ENCODE peak calls at places on chromosomes 2 and 18, in ten cellular contexts. One of them, this sample, is unnamed.

GRCh38 chr2:57720728-57721627 is 325.6 kb upstream of the VRK2 start:
- DNase-seq in GM18507: peak; percentile 8
- DNase-seq in ovary: peak; percentile 22
- DNase-seq in iris pigment epithelial cell: peak; percentile 81
- DNase-seq in aorta: no peak
- DNase-seq in anterior cingulate cortex: peak; percentile 2
- DNase-seq in caudate nucleus: no peak
- DNase-seq in lung: no peak
- DNase-seq in glutamatergic neuron: peak; percentile 53
- DNase-seq in NCI-H82: peak; percentile 81
- DNase-seq in this sample: peak; percentile 67

GRCh38 chr2:232857158-232857563 is 12.9 kb upstream of the SNORC start:
- DNase-seq in aorta: no peak
- DNase-seq in glutamatergic neuron: no peak
- DNase-seq in ovary: no peak
- DNase-seq in iris pigment epithelial cell: peak; percentile 30
- DNase-seq in lung: no peak
- DNase-seq in NCI-H82: no peak
- DNase-seq in caudate nucleus: no peak
- DNase-seq in anterior cingulate cortex: no peak
- DNase-seq in GM18507: no peak
- DNase-seq in this sample: no peak

GRCh38 chr2:50711714-50712113 is 320.2 kb downstream of the NRXN1 start:
- DNase-seq in glutamatergic neuron: no peak
- DNase-seq in caudate nucleus: no peak
- DNase-seq in anterior cingulate cortex: no peak
- DNase-seq in GM18507: no peak
- DNase-seq in aorta: no peak
- DNase-seq in iris pigment epithelial cell: no peak
- DNase-seq in lung: no peak
- DNase-seq in ovary: no peak
- DNase-seq in NCI-H82: no peak
- DNase-seq in this sample: no peak

GRCh38 chr18:5542393-5543035 is 1.3 kb downstream of the EPB41L3 start:
- DNase-seq in aorta: no peak
- DNase-seq in anterior cingulate cortex: peak; percentile 15
- DNase-seq in GM18507: no peak
- DNase-seq in ovary: no peak
- DNase-seq in caudate nucleus: no peak
- DNase-seq in iris pigment epithelial cell: no peak
- DNase-seq in lung: no peak
- DNase-seq in glutamatergic neuron: peak; percentile 53
- DNase-seq in NCI-H82: peak; percentile 49
- DNase-seq in this sample: peak; percentile 49

GRCh38 chr2:10320933-10321332 is 18.2 kb downstream of the HPCAL1 start:
- DNase-seq in glutamatergic neuron: no peak
- DNase-seq in ovary: no peak
- DNase-seq in lung: no peak
- DNase-seq in aorta: no peak
- DNase-seq in iris pigment epithelial cell: no peak
- DNase-seq in NCI-H82: no peak
- DNase-seq in anterior cingulate cortex: no peak
- DNase-seq in GM18507: no peak
- DNase-seq in caudate nucleus: no peak
- DNase-seq in this sample: no peak

GRCh38 chr2:184549153-184549552 is 49.2 kb upstream of the ZNF804A start:
- DNase-seq in anterior cingulate cortex: no peak
- DNase-seq in NCI-H82: no peak
- DNase-seq in GM18507: no peak
- DNase-seq in glutamatergic neuron: no peak
- DNase-seq in caudate nucleus: no peak
- DNase-seq in aorta: no peak
- DNase-seq in lung: no peak
- DNase-seq in iris pigment epithelial cell: no peak
- DNase-seq in ovary: no peak
- DNase-seq in this sample: no peak

GRCh38 chr18:9771261-9771976 is 63.3 kb downstream of the RAB31 start:
- DNase-seq in GM18507: peak; percentile 37
- DNase-seq in ovary: peak; percentile 82
- DNase-seq in aorta: peak; percentile 96
- DNase-seq in anterior cingulate cortex: peak; percentile 79
- DNase-seq in glutamatergic neuron: peak; percentile 96
- DNase-seq in iris pigment epithelial cell: peak; percentile 67
- DNase-seq in lung: peak; percentile 79
- DNase-seq in caudate nucleus: peak; percentile 51
- DNase-seq in NCI-H82: peak; percentile 82
- DNase-seq in this sample: peak; percentile 84

GRCh38 chr18:10329116-10329515 is 125.3 kb upstream of the APCDD1 start:
- DNase-seq in NCI-H82: peak; percentile 86
- DNase-seq in GM18507: no peak
- DNase-seq in iris pigment epithelial cell: peak; percentile 5
- DNase-seq in ovary: no peak
- DNase-seq in anterior cingulate cortex: no peak
- DNase-seq in lung: no peak
- DNase-seq in glutamatergic neuron: no peak
- DNase-seq in aorta: no peak
- DNase-seq in caudate nucleus: no peak
- DNase-seq in this sample: peak; percentile 50

GRCh38 chr2:149075868-149076267 is 37.4 kb downstream of the LYPD6B start:
- DNase-seq in aorta: no peak
- DNase-seq in anterior cingulate cortex: no peak
- DNase-seq in caudate nucleus: no peak
- DNase-seq in lung: no peak
- DNase-seq in iris pigment epithelial cell: peak; percentile 29
- DNase-seq in ovary: no peak
- DNase-seq in GM18507: no peak
- DNase-seq in NCI-H82: no peak
- DNase-seq in glutamatergic neuron: no peak
- DNase-seq in this sample: no peak

GRCh38 chr18:67731853-67732252 is 215.3 kb upstream of the DSEL start:
- DNase-seq in ovary: no peak
- DNase-seq in lung: no peak
- DNase-seq in GM18507: no peak
- DNase-seq in anterior cingulate cortex: no peak
- DNase-seq in iris pigment epithelial cell: peak; percentile 60
- DNase-seq in NCI-H82: no peak
- DNase-seq in glutamatergic neuron: no peak
- DNase-seq in caudate nucleus: no peak
- DNase-seq in aorta: no peak
- DNase-seq in this sample: no peak

GRCh38 chr2:101574622-101575021 is 99.7 kb upstream of the RFX8 start:
- DNase-seq in GM18507: no peak
- DNase-seq in lung: no peak
- DNase-seq in glutamatergic neuron: no peak
- DNase-seq in caudate nucleus: no peak
- DNase-seq in NCI-H82: no peak
- DNase-seq in iris pigment epithelial cell: no peak
- DNase-seq in anterior cingulate cortex: no peak
- DNase-seq in ovary: no peak
- DNase-seq in aorta: no peak
- DNase-seq in this sample: no peak

GRCh38 chr18:3380384-3380961 is 69.5 kb upstream of the TGIF1 start:
- DNase-seq in aorta: no peak
- DNase-seq in iris pigment epithelial cell: peak; percentile 69
- DNase-seq in caudate nucleus: no peak
- DNase-seq in glutamatergic neuron: no peak
- DNase-seq in ovary: no peak
- DNase-seq in anterior cingulate cortex: no peak
- DNase-seq in GM18507: no peak
- DNase-seq in NCI-H82: peak; percentile 77
- DNase-seq in lung: no peak
- DNase-seq in this sample: peak; percentile 29

GRCh38 chr2:36169843-36170242 is 185.7 kb upstream of the CRIM1 start:
- DNase-seq in ovary: no peak
- DNase-seq in caudate nucleus: no peak
- DNase-seq in anterior cingulate cortex: no peak
- DNase-seq in iris pigment epithelial cell: no peak
- DNase-seq in glutamatergic neuron: no peak
- DNase-seq in aorta: no peak
- DNase-seq in lung: no peak
- DNase-seq in GM18507: no peak
- DNase-seq in NCI-H82: peak; percentile 13
- DNase-seq in this sample: no peak

GRCh38 chr2:36352024-36352398 is 3.6 kb upstream of the CRIM1 start:
- DNase-seq in NCI-H82: peak; percentile 77
- DNase-seq in ovary: no peak
- DNase-seq in anterior cingulate cortex: no peak
- DNase-seq in GM18507: no peak
- DNase-seq in glutamatergic neuron: no peak
- DNase-seq in aorta: no peak
- DNase-seq in lung: no peak
- DNase-seq in iris pigment epithelial cell: peak; percentile 65
- DNase-seq in caudate nucleus: no peak
- DNase-seq in this sample: no peak

GRCh38 chr2:26970928-26971627 is 641 bp downstream of the MAPRE3 start:
- DNase-seq in GM18507: no peak
- DNase-seq in caudate nucleus: no peak
- DNase-seq in lung: no peak
- DNase-seq in glutamatergic neuron: peak; percentile 32
- DNase-seq in iris pigment epithelial cell: peak; percentile 34
- DNase-seq in ovary: peak; percentile 47
- DNase-seq in anterior cingulate cortex: peak; percentile 11
- DNase-seq in NCI-H82: peak; percentile 64
- DNase-seq in aorta: peak; percentile 77
- DNase-seq in this sample: peak; percentile 60

GRCh38 chr2:28751956-28752607 is 452 bp downstream of the PPP1CB start:
- DNase-seq in aorta: no peak
- DNase-seq in anterior cingulate cortex: peak; percentile 44
- DNase-seq in lung: no peak
- DNase-seq in glutamatergic neuron: no peak
- DNase-seq in NCI-H82: peak; percentile 59
- DNase-seq in GM18507: no peak
- DNase-seq in caudate nucleus: no peak
- DNase-seq in ovary: no peak
- DNase-seq in iris pigment epithelial cell: no peak
- DNase-seq in this sample: peak; percentile 34

GRCh38 chr2:160210599-160211138 is 10.6 kb upstream of the ITGB6 start:
- DNase-seq in iris pigment epithelial cell: peak; percentile 80
- DNase-seq in caudate nucleus: no peak
- DNase-seq in ovary: no peak
- DNase-seq in NCI-H82: peak; percentile 78
- DNase-seq in GM18507: peak; percentile 57
- DNase-seq in aorta: peak; percentile 81
- DNase-seq in anterior cingulate cortex: peak; percentile 27
- DNase-seq in glutamatergic neuron: peak; percentile 81
- DNase-seq in lung: peak; percentile 76
- DNase-seq in this sample: peak; percentile 78

GRCh38 chr2:236673126-236673822 is 103.6 kb downstream of the ACKR3 start:
- DNase-seq in lung: peak; percentile 13
- DNase-seq in NCI-H82: no peak
- DNase-seq in caudate nucleus: no peak
- DNase-seq in GM18507: no peak
- DNase-seq in glutamatergic neuron: no peak
- DNase-seq in ovary: no peak
- DNase-seq in iris pigment epithelial cell: no peak
- DNase-seq in anterior cingulate cortex: no peak
- DNase-seq in aorta: no peak
- DNase-seq in this sample: no peak

GRCh38 chr18:37545461-37545860 is 20.1 kb downstream of the CELF4 start:
- DNase-seq in anterior cingulate cortex: no peak
- DNase-seq in glutamatergic neuron: no peak
- DNase-seq in caudate nucleus: no peak
- DNase-seq in iris pigment epithelial cell: no peak
- DNase-seq in NCI-H82: no peak
- DNase-seq in lung: no peak
- DNase-seq in ovary: no peak
- DNase-seq in GM18507: no peak
- DNase-seq in aorta: peak; percentile 55
- DNase-seq in this sample: no peak

GRCh38 chr18:68997845-68998244 is 200.0 kb downstream of the CCDC102B start:
- DNase-seq in iris pigment epithelial cell: no peak
- DNase-seq in ovary: no peak
- DNase-seq in GM18507: no peak
- DNase-seq in caudate nucleus: no peak
- DNase-seq in NCI-H82: no peak
- DNase-seq in anterior cingulate cortex: no peak
- DNase-seq in glutamatergic neuron: no peak
- DNase-seq in aorta: no peak
- DNase-seq in lung: no peak
- DNase-seq in this sample: no peak

GRCh38 chr2:127255146-127255545 is 35.0 kb upstream of the CYP27C1 start:
- DNase-seq in lung: no peak
- DNase-seq in NCI-H82: no peak
- DNase-seq in anterior cingulate cortex: no peak
- DNase-seq in glutamatergic neuron: no peak
- DNase-seq in iris pigment epithelial cell: no peak
- DNase-seq in GM18507: no peak
- DNase-seq in caudate nucleus: no peak
- DNase-seq in aorta: no peak
- DNase-seq in ovary: no peak
- DNase-seq in this sample: no peak

GRCh38 chr2:236167297-236168109 is 683 bp downstream of the GBX2 start:
- DNase-seq in iris pigment epithelial cell: peak; percentile 62
- DNase-seq in NCI-H82: peak; percentile 51
- DNase-seq in anterior cingulate cortex: no peak
- DNase-seq in aorta: peak; percentile 80
- DNase-seq in GM18507: no peak
- DNase-seq in ovary: peak; percentile 38
- DNase-seq in lung: no peak
- DNase-seq in caudate nucleus: no peak
- DNase-seq in glutamatergic neuron: peak; percentile 73
- DNase-seq in this sample: peak; percentile 43

GRCh38 chr2:112335600-112335999 is 60.2 kb downstream of the ZC3H6 start:
- DNase-seq in GM18507: no peak
- DNase-seq in anterior cingulate cortex: no peak
- DNase-seq in lung: no peak
- DNase-seq in ovary: no peak
- DNase-seq in iris pigment epithelial cell: no peak
- DNase-seq in glutamatergic neuron: no peak
- DNase-seq in caudate nucleus: no peak
- DNase-seq in NCI-H82: no peak
- DNase-seq in aorta: no peak
- DNase-seq in this sample: no peak

GRCh38 chr2:10142640-10142965 is 20.1 kb downstream of the RRM2 start:
- DNase-seq in glutamatergic neuron: no peak
- DNase-seq in caudate nucleus: no peak
- DNase-seq in aorta: no peak
- DNase-seq in iris pigment epithelial cell: no peak
- DNase-seq in lung: no peak
- DNase-seq in NCI-H82: no peak
- DNase-seq in anterior cingulate cortex: no peak
- DNase-seq in GM18507: no peak
- DNase-seq in ovary: no peak
- DNase-seq in this sample: no peak

GRCh38 chr2:67067656-67068055 is 329.5 kb upstream of the ETAA1 start:
- DNase-seq in NCI-H82: no peak
- DNase-seq in iris pigment epithelial cell: no peak
- DNase-seq in GM18507: no peak
- DNase-seq in lung: no peak
- DNase-seq in ovary: no peak
- DNase-seq in caudate nucleus: no peak
- DNase-seq in anterior cingulate cortex: no peak
- DNase-seq in glutamatergic neuron: no peak
- DNase-seq in aorta: no peak
- DNase-seq in this sample: no peak

GRCh38 chr2:71526975-71527374 is 73.6 kb downstream of the DYSF start:
- DNase-seq in lung: no peak
- DNase-seq in glutamatergic neuron: no peak
- DNase-seq in anterior cingulate cortex: no peak
- DNase-seq in aorta: no peak
- DNase-seq in caudate nucleus: no peak
- DNase-seq in iris pigment epithelial cell: no peak
- DNase-seq in GM18507: no peak
- DNase-seq in NCI-H82: no peak
- DNase-seq in ovary: no peak
- DNase-seq in this sample: no peak

GRCh38 chr2:111031546-111032484 is 88.9 kb upstream of the BCL2L11 start:
- DNase-seq in caudate nucleus: no peak
- DNase-seq in NCI-H82: no peak
- DNase-seq in ovary: no peak
- DNase-seq in aorta: no peak
- DNase-seq in lung: peak; percentile 50
- DNase-seq in glutamatergic neuron: no peak
- DNase-seq in iris pigment epithelial cell: no peak
- DNase-seq in anterior cingulate cortex: no peak
- DNase-seq in GM18507: no peak
- DNase-seq in this sample: no peak

GRCh38 chr2:216742411-216742810 is 47.1 kb upstream of the IGFBP5 start:
- DNase-seq in anterior cingulate cortex: no peak
- DNase-seq in GM18507: no peak
- DNase-seq in iris pigment epithelial cell: peak; percentile 68
- DNase-seq in caudate nucleus: no peak
- DNase-seq in NCI-H82: no peak
- DNase-seq in aorta: no peak
- DNase-seq in glutamatergic neuron: no peak
- DNase-seq in ovary: no peak
- DNase-seq in lung: peak; percentile 32
- DNase-seq in this sample: no peak